ENCODE peak calls at places on chromosome 9, in seven cellular contexts. I is neural progenitor cell; N is activated CD4-positive, alpha-beta T cell treated with anti-CD3 and anti-CD28 coated beads for 24 hours; Q is Ammon's horn; B is NCI-H1105 treated with DMSO at 0.1 percent for 48 hours; L is HT-29; A is H54. G is an unnamed sample.

GRCh38 chr9:92236915-92237314 is 56.6 kb downstream of the IARS1 start:
- DNase-seq in I (no peak), N (no peak), Q (no peak), B (no peak), L (no peak), A (no peak), G (no peak)

GRCh38 chr9:94758844-94759243 is 32.3 kb downstream of the AOPEP start:
- DNase-seq in I (no peak), N (no peak), Q (no peak), B (peak), L (no peak), A (no peak), G (no peak)

GRCh38 chr9:136786451-136786850 is 4.7 kb upstream of the TMEM141 start:
- DNase-seq in I (no peak), N (no peak), Q (peak), B (no peak), L (no peak), A (no peak), G (no peak)

GRCh38 chr9:81132318-81132717 is 557.0 kb downstream of the TLE1 start:
- DNase-seq in I (no peak), N (no peak), Q (no peak), B (no peak), L (no peak), A (no peak), G (no peak)

GRCh38 chr9:103904242-103904641 is 189.9 kb upstream of the SMC2 start:
- DNase-seq in I (peak), N (no peak), Q (no peak), B (no peak), L (no peak), A (no peak), G (no peak)

GRCh38 chr9:135239100-135239768 is 151.8 kb downstream of the OLFM1 start:
- DNase-seq in I (no peak), N (no peak), Q (no peak), B (no peak), L (no peak), A (no peak), G (no peak)

GRCh38 chr9:109639666-109640231 is 140.2 kb upstream of the PALM2AKAP2 start:
- DNase-seq in I (peak), N (no peak), Q (no peak), B (peak), L (no peak), A (no peak), G (no peak)

GRCh38 chr9:108160705-108161233 is 671.2 kb upstream of the KLF4 start:
- DNase-seq in I (no peak), N (no peak), Q (no peak), B (no peak), L (no peak), A (no peak), G (no peak)

GRCh38 chr9:76247426-76247825 is 146.8 kb downstream of the RFK start:
- DNase-seq in I (no peak), N (no peak), Q (no peak), B (no peak), L (no peak), A (no peak), G (no peak)

GRCh38 chr9:114228034-114228808 is 72.9 kb downstream of the COL27A1 start:
- DNase-seq in I (peak), N (no peak), Q (no peak), B (no peak), L (no peak), A (no peak), G (no peak)

GRCh38 chr9:81822967-81823366 is 105.3 kb upstream of the SPATA31D4 start:
- DNase-seq in I (peak), N (no peak), Q (no peak), B (no peak), L (no peak), A (no peak), G (no peak)

GRCh38 chr9:87599901-87600610 is 102.4 kb downstream of the DAPK1 start:
- DNase-seq in I (no peak), N (no peak), Q (no peak), B (no peak), L (peak), A (peak), G (no peak)

GRCh38 chr9:33800886-33801285 is 5.5 kb downstream of the PRSS3 start:
- DNase-seq in I (no peak), N (no peak), Q (no peak), B (no peak), L (no peak), A (no peak), G (no peak)

GRCh38 chr9:123432331-123433236 is 76.6 kb downstream of the CRB2 start:
- DNase-seq in I (no peak), N (no peak), Q (no peak), B (no peak), L (no peak), A (no peak), G (no peak)

GRCh38 chr9:33220681-33221567 is 19.0 kb upstream of the SPINK4 start:
- DNase-seq in I (no peak), N (no peak), Q (peak), B (no peak), L (no peak), A (no peak), G (no peak)

GRCh38 chr9:127183814-127184582 is 61.6 kb upstream of the ANGPTL2 start:
- DNase-seq in I (no peak), N (no peak), Q (no peak), B (no peak), L (no peak), A (no peak), G (no peak)

GRCh38 chr9:113343732-113344231 is 3.7 kb upstream of the WDR31 start:
- DNase-seq in I (no peak), N (no peak), Q (peak), B (peak), L (peak), A (no peak), G (no peak)

GRCh38 chr9:129317179-129318011 is 139.3 kb upstream of the IER5L start:
- DNase-seq in I (peak), N (no peak), Q (no peak), B (no peak), L (peak), A (no peak), G (peak)

GRCh38 chr9:133954862-133955529 is 37.1 kb downstream of the VAV2 start:
- DNase-seq in I (no peak), N (no peak), Q (no peak), B (no peak), L (no peak), A (no peak), G (no peak)

GRCh38 chr9:35115680-35116538 is at the start of gene ATOSB:
- DNase-seq in I (peak), N (peak), Q (peak), B (peak), L (peak), A (peak), G (peak)

GRCh38 chr9:13948037-13948436 is 365.9 kb downstream of the NFIB start:
- DNase-seq in I (no peak), N (no peak), Q (no peak), B (no peak), L (no peak), A (no peak), G (no peak)

GRCh38 chr9:1709347-1709746 is 305.8 kb upstream of the SMARCA2 start:
- DNase-seq in I (peak), N (no peak), Q (no peak), B (peak), L (peak), A (peak), G (no peak)

GRCh38 chr9:124261787-124262595 is 4.2 kb downstream of the NEK6 start:
- DNase-seq in I (no peak), N (no peak), Q (no peak), B (no peak), L (no peak), A (no peak), G (no peak)

GRCh38 chr9:133892193-133892920 is 99.8 kb downstream of the VAV2 start:
- DNase-seq in I (no peak), N (no peak), Q (no peak), B (no peak), L (no peak), A (no peak), G (no peak)

GRCh38 chr9:79154806-79155205 is 417.0 kb upstream of the TLE4 start:
- DNase-seq in I (no peak), N (no peak), Q (no peak), B (no peak), L (no peak), A (no peak), G (no peak)

GRCh38 chr9:93004561-93004960 is 53.9 kb upstream of the SUSD3 start:
- DNase-seq in I (no peak), N (no peak), Q (no peak), B (no peak), L (no peak), A (no peak), G (no peak)

GRCh38 chr9:128688501-128689292 is at the start of gene SET:
- DNase-seq in I (peak), N (peak), Q (peak), B (peak), L (peak), A (peak), G (peak)

G was measured in iPS-NIHi11.